ENCODE peak calls at places on chromosomes 12 and 14, in five cellular contexts. One of them, this sample, is unnamed.

GRCh38 chr14:69298131-69299071 is 38.4 kb downstream of the GALNT16 start:
- DNase-seq in NCI-H748 treated with DMSO at 0.1 percent for 48 hours: peak
- DNase-seq in NT2/D1: no peak
- DNase-seq in stimulated activated CD4-positive, alpha-beta T cell treated with anti-CD3 and anti-CD28 coated beads, TNF-alpha, amount 100 ng/mL, for 24 hours: no peak
- DNase-seq in HuH-7: no peak
- DNase-seq in this sample: no peak

GRCh38 chr12:131905081-131905639 is 10.7 kb downstream of the ULK1 start:
- DNase-seq in HuH-7: no peak
- DNase-seq in NT2/D1: no peak
- DNase-seq in stimulated activated CD4-positive, alpha-beta T cell treated with anti-CD3 and anti-CD28 coated beads, TNF-alpha, amount 100 ng/mL, for 24 hours: no peak
- DNase-seq in NCI-H748 treated with DMSO at 0.1 percent for 48 hours: no peak
- DNase-seq in this sample: no peak

GRCh38 chr12:95412826-95413311 is 61.1 kb upstream of the METAP2 start:
- DNase-seq in stimulated activated CD4-positive, alpha-beta T cell treated with anti-CD3 and anti-CD28 coated beads, TNF-alpha, amount 100 ng/mL, for 24 hours: no peak
- DNase-seq in NT2/D1: no peak
- DNase-seq in NCI-H748 treated with DMSO at 0.1 percent for 48 hours: no peak
- DNase-seq in HuH-7: no peak
- DNase-seq in this sample: no peak

GRCh38 chr12:85874064-85874463 is at the start of gene NTS:
- DNase-seq in NCI-H748 treated with DMSO at 0.1 percent for 48 hours: peak
- DNase-seq in NT2/D1: no peak
- DNase-seq in HuH-7: no peak
- DNase-seq in stimulated activated CD4-positive, alpha-beta T cell treated with anti-CD3 and anti-CD28 coated beads, TNF-alpha, amount 100 ng/mL, for 24 hours: no peak
- DNase-seq in this sample: no peak

GRCh38 chr14:78593949-78594348 is 423.8 kb downstream of the NRXN3 start:
- DNase-seq in NCI-H748 treated with DMSO at 0.1 percent for 48 hours: no peak
- DNase-seq in NT2/D1: no peak
- DNase-seq in stimulated activated CD4-positive, alpha-beta T cell treated with anti-CD3 and anti-CD28 coated beads, TNF-alpha, amount 100 ng/mL, for 24 hours: no peak
- DNase-seq in HuH-7: no peak
- DNase-seq in this sample: no peak

GRCh38 chr12:53431187-53431586 is 7.5 kb downstream of the AMHR2 start:
- DNase-seq in NCI-H748 treated with DMSO at 0.1 percent for 48 hours: no peak
- DNase-seq in NT2/D1: no peak
- DNase-seq in HuH-7: no peak
- DNase-seq in stimulated activated CD4-positive, alpha-beta T cell treated with anti-CD3 and anti-CD28 coated beads, TNF-alpha, amount 100 ng/mL, for 24 hours: no peak
- DNase-seq in this sample: no peak

GRCh38 chr14:24098927-24099813 is 5.1 kb downstream of the PCK2 start:
- DNase-seq in HuH-7: no peak
- DNase-seq in NCI-H748 treated with DMSO at 0.1 percent for 48 hours: no peak
- DNase-seq in stimulated activated CD4-positive, alpha-beta T cell treated with anti-CD3 and anti-CD28 coated beads, TNF-alpha, amount 100 ng/mL, for 24 hours: no peak
- DNase-seq in NT2/D1: no peak
- DNase-seq in this sample: no peak

GRCh38 chr12:12683725-12684124 is 12.3 kb downstream of the GPR19 start:
- DNase-seq in NT2/D1: no peak
- DNase-seq in stimulated activated CD4-positive, alpha-beta T cell treated with anti-CD3 and anti-CD28 coated beads, TNF-alpha, amount 100 ng/mL, for 24 hours: no peak
- DNase-seq in NCI-H748 treated with DMSO at 0.1 percent for 48 hours: no peak
- DNase-seq in HuH-7: no peak
- DNase-seq in this sample: no peak

GRCh38 chr12:132525833-132526455 is 36.0 kb downstream of the FBRSL1 start:
- DNase-seq in stimulated activated CD4-positive, alpha-beta T cell treated with anti-CD3 and anti-CD28 coated beads, TNF-alpha, amount 100 ng/mL, for 24 hours: no peak
- DNase-seq in NCI-H748 treated with DMSO at 0.1 percent for 48 hours: no peak
- DNase-seq in NT2/D1: peak
- DNase-seq in HuH-7: no peak
- DNase-seq in this sample: no peak

GRCh38 chr14:74257988-74258704 is 18.9 kb downstream of the VSX2 start:
- DNase-seq in NCI-H748 treated with DMSO at 0.1 percent for 48 hours: no peak
- DNase-seq in NT2/D1: no peak
- DNase-seq in HuH-7: no peak
- DNase-seq in stimulated activated CD4-positive, alpha-beta T cell treated with anti-CD3 and anti-CD28 coated beads, TNF-alpha, amount 100 ng/mL, for 24 hours: no peak
- DNase-seq in this sample: no peak

GRCh38 chr12:79408665-79409064 is 282.1 kb downstream of the PAWR start:
- DNase-seq in stimulated activated CD4-positive, alpha-beta T cell treated with anti-CD3 and anti-CD28 coated beads, TNF-alpha, amount 100 ng/mL, for 24 hours: no peak
- DNase-seq in NCI-H748 treated with DMSO at 0.1 percent for 48 hours: no peak
- DNase-seq in HuH-7: no peak
- DNase-seq in NT2/D1: no peak
- DNase-seq in this sample: no peak

GRCh38 chr12:29103539-29103974 is 45.5 kb upstream of the FAR2 start:
- DNase-seq in NT2/D1: no peak
- DNase-seq in HuH-7: no peak
- DNase-seq in NCI-H748 treated with DMSO at 0.1 percent for 48 hours: no peak
- DNase-seq in stimulated activated CD4-positive, alpha-beta T cell treated with anti-CD3 and anti-CD28 coated beads, TNF-alpha, amount 100 ng/mL, for 24 hours: peak
- DNase-seq in this sample: no peak

GRCh38 chr12:13196302-13196921 is at the start of gene EMP1:
- DNase-seq in NCI-H748 treated with DMSO at 0.1 percent for 48 hours: no peak
- DNase-seq in NT2/D1: peak
- DNase-seq in stimulated activated CD4-positive, alpha-beta T cell treated with anti-CD3 and anti-CD28 coated beads, TNF-alpha, amount 100 ng/mL, for 24 hours: peak
- DNase-seq in HuH-7: no peak
- DNase-seq in this sample: peak

GRCh38 chr12:121799175-121799841 is 4.5 kb upstream of the SETD1B start:
- DNase-seq in NT2/D1: no peak
- DNase-seq in stimulated activated CD4-positive, alpha-beta T cell treated with anti-CD3 and anti-CD28 coated beads, TNF-alpha, amount 100 ng/mL, for 24 hours: no peak
- DNase-seq in NCI-H748 treated with DMSO at 0.1 percent for 48 hours: peak
- DNase-seq in HuH-7: no peak
- DNase-seq in this sample: no peak

GRCh38 chr12:57111046-57111698 is at the start of gene STAT6:
- DNase-seq in NCI-H748 treated with DMSO at 0.1 percent for 48 hours: no peak
- DNase-seq in stimulated activated CD4-positive, alpha-beta T cell treated with anti-CD3 and anti-CD28 coated beads, TNF-alpha, amount 100 ng/mL, for 24 hours: peak
- DNase-seq in HuH-7: no peak
- DNase-seq in NT2/D1: no peak
- DNase-seq in this sample: peak

GRCh38 chr14:50823051-50823762 is 7.8 kb downstream of the NIN start:
- DNase-seq in NT2/D1: no peak
- DNase-seq in NCI-H748 treated with DMSO at 0.1 percent for 48 hours: no peak
- DNase-seq in HuH-7: no peak
- DNase-seq in stimulated activated CD4-positive, alpha-beta T cell treated with anti-CD3 and anti-CD28 coated beads, TNF-alpha, amount 100 ng/mL, for 24 hours: no peak
- DNase-seq in this sample: no peak